ENCODE peak calls at places on chromosomes 1 and 21, in four cellular contexts. R is gastrocnemius medialis, P is heart right ventricle, Y is psoas muscle. D is an unnamed sample. For H3K27me3, the result is how much of the 10 kb centered on the place peaks cover.

GRCh38 chr1:236938745-236939144 is 65.5 kb downstream of the MT1HL1 start:
- DNase-seq in P (no peak), Y (no peak), R (no peak), D (no peak)

GRCh38 chr1:169745015-169745861 is 11.4 kb upstream of the SELE start:
- DNase-seq in P (no peak), R (no peak), Y (no peak), D (no peak)

GRCh38 chr21:43681650-43682049 is 22.3 kb downstream of the RRP1B start:
- DNase-seq in R (no peak), Y (no peak), P (no peak), D (no peak)

GRCh38 chr1:81044708-81045107 is 756.0 kb upstream of the ADGRL2 start:
- DNase-seq in R (no peak), P (no peak), Y (no peak), D (no peak)

GRCh38 chr1:81007024-81007423 is 793.7 kb upstream of the ADGRL2 start:
- DNase-seq in R (no peak), Y (no peak), P (no peak), D (no peak)

GRCh38 chr1:218665216-218665615 is 320.1 kb downstream of the TGFB2 start:
- DNase-seq in Y (peak), R (peak), P (peak), D (no peak)

GRCh38 chr1:9135145-9135836 is 6.4 kb upstream of the GPR157 start:
- DNase-seq in R (no peak), P (no peak), Y (no peak), D (no peak)

GRCh38 chr1:164498792-164499191 is 60.2 kb upstream of the PBX1 start:
- DNase-seq in P (no peak), Y (no peak), R (no peak), D (no peak)

GRCh38 chr1:28104866-28105467 is 16.6 kb upstream of the EYA3 start:
- DNase-seq in P (no peak), R (no peak), Y (no peak), D (peak)

DNA sequence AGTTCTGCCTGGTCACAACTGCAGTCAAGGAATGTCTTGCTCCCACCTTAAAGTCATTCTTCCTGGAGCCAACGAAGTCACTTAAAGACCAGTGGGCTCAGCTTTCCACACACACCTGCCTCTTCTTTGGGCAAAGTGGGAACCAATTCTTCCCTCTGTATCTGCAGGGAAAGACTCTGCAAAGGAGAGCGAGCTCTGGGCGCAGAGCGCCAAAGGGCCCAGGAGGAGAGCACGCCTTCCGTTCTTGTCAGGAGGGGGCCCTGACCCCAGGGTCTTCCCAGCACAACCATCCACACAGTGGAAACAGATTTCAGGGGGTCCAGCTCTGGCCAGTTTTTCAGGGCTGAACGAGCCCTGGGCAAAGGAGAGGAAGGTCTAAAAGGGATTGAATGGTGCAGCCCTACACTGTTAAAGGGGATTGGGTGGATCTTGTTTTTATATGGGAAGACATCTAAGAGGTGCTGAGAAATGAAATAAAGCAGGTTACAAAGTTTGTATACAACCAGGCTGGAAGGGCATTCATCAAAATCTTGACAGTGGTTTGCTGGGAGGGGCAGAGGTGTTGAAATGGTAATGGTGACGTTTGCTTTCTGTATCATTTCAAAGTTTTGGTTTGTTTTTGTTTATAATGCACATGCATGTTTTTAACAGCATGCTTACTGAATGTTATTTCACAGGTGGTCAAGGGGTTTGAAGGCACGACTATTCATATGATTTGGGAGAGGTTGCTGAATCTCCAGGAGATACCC is 6.9 kb upstream of the OLIG2 start:
- DNase-seq in Y (no peak), R (no peak), P (no peak), D (no peak)
- H3K27me3 ChIP-seq in Y (half or more), R (half or more), P (half or more), D (half or more)

GRCh38 chr1:30414851-30415165 is 308.6 kb downstream of the MATN1 start:
- DNase-seq in P (no peak), R (no peak), Y (no peak), D (no peak)
- H3K27me3 ChIP-seq in P (under half), R (under half), Y (under half), D (under half)

DNA sequence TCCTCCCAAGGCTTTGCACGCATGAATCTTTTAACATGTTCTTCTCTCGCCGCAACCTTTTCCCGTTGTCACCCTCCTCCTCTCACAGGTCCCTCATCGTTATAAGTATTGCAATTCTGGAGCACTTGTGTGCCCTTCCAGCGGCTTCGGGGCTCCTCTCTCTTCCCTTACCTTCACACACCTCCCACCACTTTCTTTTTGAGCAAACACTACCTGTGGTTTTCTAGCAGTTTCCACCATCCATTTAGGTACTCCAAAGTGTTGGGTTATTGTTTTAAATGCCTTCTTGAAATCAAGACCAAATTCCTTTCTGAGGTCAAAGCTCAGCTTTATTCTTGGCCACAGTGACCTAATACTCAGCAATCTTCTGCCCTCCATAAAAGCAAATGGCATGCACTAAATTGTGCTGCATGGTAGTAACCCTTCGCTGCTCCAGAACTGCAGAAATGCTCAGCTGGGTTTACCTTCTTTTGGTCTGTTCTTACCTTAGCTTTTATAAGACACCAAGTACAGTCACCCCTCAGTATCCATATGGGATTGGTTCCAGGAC is 472.4 kb downstream of the SETD4 start:
- DNase-seq in P (no peak), R (no peak), Y (no peak), D (no peak)
- H3K27me3 ChIP-seq in P (under half), R (under half), Y (under half), D (under half)

DNA sequence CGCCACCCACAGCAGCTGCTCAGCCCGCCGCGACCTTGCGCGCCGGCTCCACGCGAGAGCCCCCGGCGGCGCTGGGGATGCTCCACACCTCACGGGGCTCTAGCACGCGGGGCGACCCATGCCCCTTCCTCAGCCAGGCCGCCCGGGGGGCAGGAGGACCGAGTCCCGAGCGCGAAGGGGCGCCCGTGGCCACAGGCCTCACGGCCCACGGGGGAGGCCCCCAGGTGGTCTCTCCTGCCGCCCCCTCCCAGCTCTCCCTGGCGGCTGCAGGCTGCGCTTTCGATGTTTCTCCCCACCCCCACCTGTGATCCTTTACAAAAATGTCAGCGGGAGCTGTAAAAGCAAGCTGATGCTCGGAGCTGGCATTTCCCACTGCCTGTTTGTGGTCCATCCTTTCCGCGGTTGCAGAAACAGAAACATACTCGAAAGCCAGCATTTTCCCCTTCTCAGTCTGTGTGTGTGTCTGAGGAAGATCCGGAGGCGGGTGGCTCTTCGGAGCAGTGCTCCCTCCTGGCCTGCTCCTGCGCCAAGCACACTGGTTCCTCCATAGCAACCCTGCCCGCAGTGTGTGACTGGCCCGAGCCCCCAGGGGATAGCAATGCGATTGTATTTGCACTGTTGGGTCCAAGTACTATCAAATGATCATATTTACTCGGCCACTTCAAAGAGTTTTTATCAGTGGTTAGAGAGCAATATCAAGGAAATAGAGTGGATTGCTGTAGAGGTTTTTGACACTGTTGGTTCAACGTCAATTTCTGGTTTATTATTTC is 2.1 kb downstream of the KIF26B start:
- DNase-seq in R (no peak), P (no peak), Y (no peak), D (no peak)
- H3K27me3 ChIP-seq in R (under half), P (half or more), Y (half or more), D (under half)

DNA sequence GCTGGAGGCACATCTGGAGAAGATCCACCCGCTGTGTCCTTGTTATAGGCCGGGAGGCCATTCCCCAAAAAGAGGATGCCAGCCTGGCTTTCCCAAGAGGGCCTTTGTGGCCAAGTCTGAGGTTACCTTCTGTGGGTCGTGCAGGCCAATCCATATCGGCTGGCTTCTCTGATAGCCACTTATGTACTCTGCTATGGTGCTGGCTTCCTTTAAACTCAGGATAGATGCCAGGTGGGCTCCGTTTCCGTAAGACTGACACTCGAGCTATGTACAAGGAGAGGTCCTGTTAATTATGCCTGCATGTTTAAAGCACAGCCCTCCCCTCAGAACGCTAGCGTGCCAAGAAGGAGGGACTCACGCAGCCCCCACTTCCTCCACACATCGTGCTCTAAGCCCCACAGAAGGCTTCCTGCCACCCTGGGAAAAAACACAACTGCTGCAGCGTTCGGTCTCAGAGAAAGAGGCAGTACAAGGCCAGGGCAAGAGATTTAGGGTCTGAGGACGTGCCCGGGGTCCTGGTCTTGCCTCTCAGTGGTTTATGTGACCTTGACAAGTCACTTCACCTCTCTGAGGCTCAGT is 11.6 kb downstream of the REG4 start:
- DNase-seq in P (no peak), R (no peak), Y (no peak), D (no peak)
- H3K27me3 ChIP-seq in P (under half), R (under half), Y (under half), D (under half)

GRCh38 chr1:179587336-179587735 is 4.3 kb upstream of the TDRD5 start:
- DNase-seq in Y (no peak), P (no peak), R (no peak), D (no peak)
- H3K27me3 ChIP-seq in Y (under half), P (under half), R (under half), D (under half)

DNA sequence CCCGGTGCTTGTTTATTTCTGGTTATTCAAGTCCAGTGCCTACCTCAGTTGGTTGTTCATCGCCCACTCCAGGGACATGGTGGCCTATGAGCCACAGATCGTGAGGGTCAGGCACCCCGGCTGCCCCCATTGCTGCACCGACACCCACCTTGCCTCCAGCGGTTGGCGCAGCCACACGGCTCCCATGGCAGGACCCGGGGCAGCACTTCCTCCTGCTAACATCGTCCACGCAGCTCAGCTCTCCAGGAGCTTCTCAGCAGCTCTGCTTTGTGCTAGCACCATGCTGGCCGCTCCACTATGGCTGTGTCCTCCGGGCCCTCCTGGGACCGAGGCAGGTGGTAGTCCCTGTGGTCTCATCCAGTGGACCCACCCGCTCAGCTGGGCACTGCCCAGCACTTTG is 13.9 kb upstream of the PRKCZ start:
- DNase-seq in P (no peak), R (no peak), Y (no peak), D (no peak)
- H3K27me3 ChIP-seq in P (under half), R (under half), Y (under half), D (under half)

DNA sequence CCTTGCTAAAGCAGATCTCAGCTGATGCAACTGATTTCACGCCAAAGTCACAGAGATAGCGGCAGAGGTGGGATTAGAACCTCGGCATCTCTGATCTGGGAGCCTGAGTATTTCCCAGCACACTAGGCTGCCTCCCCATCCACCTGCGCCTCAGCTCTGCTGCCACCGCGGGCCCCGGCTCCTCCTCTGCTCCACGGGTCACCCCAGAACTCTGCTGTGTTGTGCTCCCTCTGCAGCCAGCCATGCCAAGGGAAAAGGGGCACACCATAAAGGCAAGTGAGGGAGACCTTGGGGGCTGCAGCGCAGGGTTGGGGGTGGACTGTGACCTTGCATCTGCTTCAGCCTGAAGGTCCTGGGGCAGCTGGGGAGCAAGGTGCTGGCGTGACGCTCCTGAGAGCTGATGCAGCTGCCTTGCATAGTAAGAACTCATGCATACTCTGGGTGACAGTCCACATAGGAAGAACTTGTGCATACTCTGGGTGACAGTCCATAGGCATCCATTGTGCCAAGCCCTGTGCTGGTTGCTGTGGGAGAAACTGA is 68.7 kb downstream of the MAN1C1 start:
- DNase-seq in Y (no peak), P (no peak), R (no peak), D (no peak)
- H3K27me3 ChIP-seq in Y (under half), P (under half), R (under half), D (under half)

DNA sequence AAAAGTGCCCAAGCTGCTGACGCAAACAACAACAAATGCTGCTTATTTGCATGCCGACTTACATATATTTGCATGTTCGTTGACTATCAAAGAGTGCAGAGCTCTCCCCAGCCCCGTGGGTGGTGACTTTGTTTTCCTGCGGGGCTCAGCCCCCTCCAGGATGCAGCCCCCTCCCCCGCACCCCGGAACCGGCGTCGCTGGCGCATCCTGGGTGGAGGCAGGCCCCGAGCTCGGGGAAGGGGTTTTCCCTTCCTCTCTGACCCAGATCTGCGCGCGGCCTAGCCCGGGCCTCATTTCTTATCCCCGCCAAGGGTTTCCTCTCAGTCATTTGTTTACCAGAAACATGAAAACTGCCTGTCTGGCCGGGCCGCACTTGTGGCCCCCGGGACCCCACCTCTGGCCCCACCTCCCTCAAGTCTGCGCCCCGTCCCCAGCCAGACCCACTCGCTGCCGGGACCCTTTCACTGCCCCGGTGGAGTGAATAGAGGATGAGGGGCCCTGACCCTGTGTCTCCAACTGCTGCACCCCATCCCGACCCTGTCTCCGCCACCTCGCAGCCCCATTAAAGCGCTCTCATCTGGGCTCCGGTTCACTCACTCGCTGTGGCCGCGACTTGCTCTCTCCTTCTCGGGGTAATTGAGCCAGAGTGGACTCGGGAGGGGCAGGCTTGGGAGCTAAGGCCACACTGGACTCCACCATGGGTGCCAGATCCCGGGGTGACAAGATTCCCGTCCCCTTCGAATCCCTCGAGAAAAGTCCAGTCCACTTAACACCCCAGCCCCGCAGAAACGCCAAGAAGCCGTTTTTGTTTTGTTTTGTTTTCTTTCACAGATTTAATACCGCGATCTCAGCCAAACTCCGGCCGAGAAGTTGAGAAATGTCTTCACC is 5.4 kb downstream of the TNFRSF25 start:
- DNase-seq in Y (no peak), R (no peak), P (no peak), D (no peak)
- H3K27me3 ChIP-seq in Y (half or more), R (under half), P (under half), D (under half)

GRCh38 chr21:38702196-38702595 is 103.5 kb upstream of the ETS2 start:
- DNase-seq in P (peak), R (no peak), Y (no peak), D (no peak)
- H3K27me3 ChIP-seq in P (under half), R (under half), Y (under half), D (under half)

D was measured in iPS DF 6.9.